ENCODE peak calls at places on chromosome 13, in eight cellular contexts. C is GOT3; Z is activated naive CD4-positive, alpha-beta T cell; O is uterus; Y is activated effector memory CD4-positive, alpha-beta T cell treated with anti-CD3 and anti-CD28 coated beads, Interleukin-2, amount 50 U/mL, for 16 hours; H is iPS-NIHi11; W is omental fat pad; E is T-helper 2 cell. S is an unnamed sample.

GRCh38 chr13:42626461-42626860 is 52.5 kb downstream of the TNFSF11 start:
- DNase-seq in O (no peak), E (no peak), H (no peak), C (no peak), Y (no peak), Z (no peak), W (no peak), S (no peak)

GRCh38 chr13:50589139-50589538 is 254.4 kb downstream of the DLEU7 start:
- DNase-seq in W (no peak), E (peak), Z (no peak), C (no peak), H (no peak), Y (no peak), O (no peak), S (no peak)

GRCh38 chr13:114135731-114136171 is 3.3 kb upstream of the RASA3 start:
- DNase-seq in W (no peak), O (no peak), H (no peak), Y (peak), C (no peak), Z (no peak), E (no peak), S (no peak)

GRCh38 chr13:50326271-50326670 is 311.0 kb downstream of the KCNRG start:
- DNase-seq in H (no peak), C (no peak), W (no peak), Z (no peak), Y (no peak), E (no peak), O (no peak), S (no peak)

GRCh38 chr13:44044544-44045178 is 165.0 kb downstream of the LACC1 start:
- DNase-seq in Z (no peak), H (no peak), Y (no peak), C (no peak), O (no peak), W (no peak), E (no peak), S (no peak)

GRCh38 chr13:105343134-105343806 is 1192.2 kb downstream of the EFNB2 start:
- DNase-seq in W (no peak), O (no peak), H (no peak), Z (no peak), Y (no peak), C (no peak), E (no peak), S (no peak)

GRCh38 chr13:50584856-50585580 is 258.5 kb downstream of the DLEU7 start:
- DNase-seq in W (no peak), Y (no peak), H (no peak), E (no peak), C (no peak), Z (no peak), O (no peak), S (no peak)

GRCh38 chr13:46489586-46490023 is 63.4 kb upstream of the LRCH1 start:
- DNase-seq in C (no peak), W (no peak), O (no peak), Z (no peak), H (no peak), E (no peak), Y (no peak), S (no peak)

GRCh38 chr13:26420282-26420960 is 137.1 kb upstream of the WASF3 start:
- DNase-seq in W (no peak), H (no peak), O (no peak), Z (no peak), C (no peak), E (no peak), Y (no peak), S (no peak)

GRCh38 chr13:89880201-89880600 is 1467.3 kb upstream of the MIR17HG start:
- DNase-seq in W (no peak), O (no peak), H (no peak), E (no peak), Z (no peak), C (no peak), Y (no peak), S (no peak)

GRCh38 chr13:94620286-94620896 is 18.7 kb downstream of the GPR180 start:
- DNase-seq in W (no peak), Y (no peak), E (peak), H (peak), C (no peak), O (no peak), Z (no peak), S (peak)

GRCh38 chr13:99301056-99301838 is 6.0 kb downstream of the GPR183 start:
- DNase-seq in Y (no peak), E (no peak), Z (no peak), W (no peak), C (no peak), H (no peak), O (no peak), S (no peak)

GRCh38 chr13:69458013-69458412 is 649.6 kb upstream of the ATXN8OS start:
- DNase-seq in Y (no peak), W (no peak), C (no peak), Z (no peak), E (no peak), O (no peak), H (no peak), S (no peak)

GRCh38 chr13:98416408-98416807 is 160.5 kb downstream of the STK24 start:
- DNase-seq in H (peak), E (no peak), W (no peak), C (no peak), Y (no peak), O (no peak), Z (no peak), S (peak)